ENCODE peak calls at places on chromosomes 13 and 19, in five cellular contexts. W is mucosa of gallbladder; C is NCI-H524; S is activated T-helper 2 cell treated with anti-CD3 and anti-CD28 coated beads, Interferon-gamma antibody, Interleukin-2, Interleukin-4, amounts not matched to agents 10 μg/mL and 5 μg/mL and 100 μg/mL, durations not matched to agents 14 hours and 24 hours and 36 hours; N is NCI-H2081. R is an unnamed sample.

GRCh38 chr13:59320021-59320420 is 843.7 kb downstream of the DIAPH3 start:
- DNase-seq in W (no peak), C (no peak), S (no peak), N (no peak), R (no peak)

GRCh38 chr19:6221878-6222746 is 57.7 kb downstream of the MLLT1 start:
- DNase-seq in W (no peak), C (no peak), S (no peak), N (no peak), R (no peak)

GRCh38 chr19:47467914-47468313 is 3.8 kb downstream of the SLC8A2 start:
- DNase-seq in W (no peak), C (no peak), S (no peak), N (no peak), R (no peak)

GRCh38 chr13:44815507-44816074 is 173.7 kb downstream of the NUFIP1 start:
- DNase-seq in W (peak; percentile 59), C (no peak), S (peak; percentile 10), N (no peak), R (peak; percentile 43)

GRCh38 chr19:16121967-16122366 is 10.3 kb downstream of the RAB8A start:
- DNase-seq in W (no peak), C (no peak), S (no peak), N (no peak), R (no peak)

GRCh38 chr19:18436651-18437478 is 1.1 kb downstream of the ISYNA1 start:
- DNase-seq in W (peak; percentile 75), C (peak; percentile 62), S (peak; percentile 65), N (peak; percentile 36), R (peak; percentile 57)

GRCh38 chr19:2982983-2983350 is 5.6 kb downstream of the TLE6 start:
- DNase-seq in W (peak; percentile 72), C (peak; percentile 97), S (no peak), N (peak; percentile 95), R (peak; percentile 99)

GRCh38 chr19:719636-720377 is 11.1 kb downstream of the PALM start:
- DNase-seq in W (no peak), C (peak; percentile 38), S (no peak), N (no peak), R (no peak)

R was measured in tibial artery.